ENCODE peak calls at places on chromosome 1, in eight cellular contexts. B is amygdala; I is pons; F is Kasumi-1; H is AG08396; P is NCI-H1694 treated with DMSO at 0.1 percent for 48 hours; N is endothelial cell; G is CD4-positive, CD25-positive, alpha-beta regulatory T cell. D is an unnamed sample.

GRCh38 chr1:44603718-44604117 is 70.6 kb downstream of the TMEM53 start:
- DNase-seq in B (no peak), I (no peak), F (no peak), H (no peak), P (no peak), N (no peak), G (no peak), D (no peak)

GRCh38 chr1:208516780-208517179 is 272.6 kb upstream of the PLXNA2 start:
- DNase-seq in B (no peak), I (no peak), F (no peak), H (no peak), P (no peak), N (no peak), G (no peak), D (no peak)

GRCh38 chr1:197838836-197839235 is 63.6 kb upstream of the DENND1B start:
- DNase-seq in B (no peak), I (no peak), F (peak; percentile 78), H (peak; percentile 32), P (no peak), N (no peak), G (no peak), D (peak; percentile 76)

GRCh38 chr1:206899717-206900116 is 2.5 kb downstream of the IL24 start:
- DNase-seq in B (no peak), I (no peak), F (no peak), H (no peak), P (no peak), N (no peak), G (no peak), D (no peak)

GRCh38 chr1:154971341-154971998 is 923 bp upstream of the SHC1 start:
- DNase-seq in B (no peak), I (no peak), F (no peak), H (no peak), P (no peak), N (no peak), G (no peak), D (no peak)

GRCh38 chr1:86567341-86567740 is 20.5 kb downstream of the CLCA4 start:
- DNase-seq in B (no peak), I (no peak), F (no peak), H (no peak), P (no peak), N (no peak), G (no peak), D (no peak)

GRCh38 chr1:207495816-207496792 is at the start of gene CR1:
- DNase-seq in B (no peak), I (no peak), F (peak; percentile 27), H (no peak), P (no peak), N (peak; percentile 35), G (no peak), D (no peak)

GRCh38 chr1:235642021-235642942 is 7.3 kb downstream of the GNG4 start:
- DNase-seq in B (no peak), I (no peak), F (peak; percentile 32), H (no peak), P (no peak), N (no peak), G (peak; percentile 26), D (no peak)

GRCh38 chr1:240575976-240576666 is 35.8 kb downstream of the GREM2 start:
- DNase-seq in B (no peak), I (peak; percentile 7), F (peak; percentile 88), H (peak; percentile 42), P (no peak), N (peak; percentile 14), G (peak; percentile 32), D (peak; percentile 89)

GRCh38 chr1:119159963-119160362 is 19.5 kb upstream of the WARS2 start:
- DNase-seq in B (no peak), I (no peak), F (no peak), H (peak; percentile 9), P (no peak), N (no peak), G (no peak), D (no peak)

GRCh38 chr1:74811421-74812179 is 78.6 kb downstream of the TYW3 start:
- DNase-seq in B (no peak), I (peak; percentile 1), F (no peak), H (no peak), P (peak; percentile 87), N (no peak), G (no peak), D (no peak)

GRCh38 chr1:2208309-2209239 is 14.0 kb upstream of the FAAP20 start:
- DNase-seq in B (no peak), I (no peak), F (no peak), H (peak; percentile 83), P (no peak), N (no peak), G (no peak), D (peak; percentile 99)

GRCh38 chr1:184597652-184598357 is 156.9 kb downstream of the EDEM3 start:
- DNase-seq in B (no peak), I (no peak), F (no peak), H (no peak), P (no peak), N (no peak), G (no peak), D (no peak)

GRCh38 chr1:3790501-3790923 is 5.8 kb downstream of the LRRC47 start:
- DNase-seq in B (no peak), I (no peak), F (no peak), H (no peak), P (no peak), N (no peak), G (no peak), D (no peak)

GRCh38 chr1:40820251-40820797 is 36.7 kb downstream of the KCNQ4 start:
- DNase-seq in B (no peak), I (peak; percentile 20), F (peak; percentile 12), H (no peak), P (no peak), N (no peak), G (no peak), D (no peak)

GRCh38 chr1:33369764-33370163 is 48.9 kb upstream of the A3GALT2 start:
- DNase-seq in B (no peak), I (no peak), F (no peak), H (no peak), P (no peak), N (no peak), G (no peak), D (no peak)

GRCh38 chr1:204359474-204360255 is at the start of gene PLEKHA6:
- DNase-seq in B (peak; percentile 63), I (peak; percentile 74), F (peak; percentile 5), H (peak; percentile 54), P (peak; percentile 98), N (no peak), G (no peak), D (no peak)

GRCh38 chr1:22845536-22845935 is 127.1 kb downstream of the LACTBL1 start:
- DNase-seq in B (no peak), I (no peak), F (no peak), H (no peak), P (no peak), N (no peak), G (no peak), D (no peak)

GRCh38 chr1:6602669-6603423 is at the start of gene KLHL21:
- DNase-seq in B (peak; percentile 84), I (peak; percentile 91), F (peak; percentile 77), H (peak; percentile 96), P (peak; percentile 35), N (peak; percentile 72), G (peak; percentile 79), D (peak; percentile 80)

GRCh38 chr1:201072922-201073321 is 39.3 kb downstream of the CACNA1S start:
- DNase-seq in B (no peak), I (no peak), F (no peak), H (no peak), P (no peak), N (no peak), G (no peak), D (no peak)

GRCh38 chr1:168887381-168887780 is 158.4 kb upstream of the DPT start:
- DNase-seq in B (no peak), I (no peak), F (no peak), H (no peak), P (peak; percentile 7), N (no peak), G (no peak), D (no peak)

GRCh38 chr1:56867491-56867890 is 12.9 kb downstream of the C8A start:
- DNase-seq in B (no peak), I (no peak), F (no peak), H (no peak), P (no peak), N (no peak), G (no peak), D (no peak)

GRCh38 chr1:37553598-37553926 is 531 bp downstream of the SNIP1 start:
- DNase-seq in B (no peak), I (no peak), F (no peak), H (peak; percentile 16), P (no peak), N (no peak), G (peak; percentile 3), D (no peak)

GRCh38 chr1:40317394-40318074 is 448 bp upstream of the COL9A2 start:
- DNase-seq in B (no peak), I (peak; percentile 24), F (no peak), H (peak; percentile 7), P (no peak), N (no peak), G (no peak), D (no peak)

GRCh38 chr1:189429610-189430009 is 1048.1 kb downstream of the BRINP3 start:
- DNase-seq in B (no peak), I (peak; percentile 8), F (peak; percentile 52), H (peak; percentile 11), P (no peak), N (peak; percentile 37), G (no peak), D (peak; percentile 6)

D was measured in stromal cell of bone marrow.